ENCODE peak calls at places on chromosomes 7 and 10, in five cellular contexts. F, V, S, N and A are unnamed samples.

GRCh38 chr10:60978287-60979115 is 34.5 kb upstream of the RHOBTB1 start:
- DNase-seq in F (no peak), V (no peak), S (no peak), N (peak), A (no peak)

GRCh38 chr10:112126901-112127300 is 56.7 kb downstream of the GPAM start:
- DNase-seq in F (no peak), V (no peak), S (no peak), N (no peak), A (no peak)

GRCh38 chr10:116146374-116146773 is 126.6 kb downstream of the GFRA1 start:
- DNase-seq in F (no peak), V (no peak), S (no peak), N (peak), A (no peak)

GRCh38 chr10:77220150-77220549 is 417.5 kb downstream of the KCNMA1 start:
- DNase-seq in F (no peak), V (no peak), S (no peak), N (no peak), A (no peak)

GRCh38 chr10:71339796-71340589 is 20.9 kb downstream of the SLC29A3 start:
- DNase-seq in F (no peak), V (no peak), S (no peak), N (peak), A (no peak)

GRCh38 chr10:132036887-132037675 is 28.7 kb upstream of the JAKMIP3 start:
- DNase-seq in F (no peak), V (peak), S (peak), N (peak), A (no peak)

GRCh38 chr7:29207023-29207422 is 12.4 kb downstream of the CHN2 start:
- DNase-seq in F (no peak), V (no peak), S (no peak), N (no peak), A (no peak)

GRCh38 chr7:130454959-130455358 is 14.1 kb upstream of the CEP41 start:
- DNase-seq in F (no peak), V (no peak), S (no peak), N (no peak), A (no peak)

GRCh38 chr10:57579926-57580325 is 687.8 kb downstream of the IPMK start:
- DNase-seq in F (no peak), V (no peak), S (no peak), N (peak), A (no peak)